ENCODE peak calls at places on chromosomes 12 and 14, in six cellular contexts. R, E, A, Y, L and T are unnamed samples.

GRCh38 chr12:38998887-38999482 is 93.6 kb upstream of the CPNE8 start:
- DNase-seq in R (no peak), E (peak; percentile 32), A (no peak), Y (no peak), L (no peak), T (no peak)

GRCh38 chr14:92515510-92516343 is 2.1 kb downstream of the RIN3 start:
- DNase-seq in R (peak; percentile 54), E (no peak), A (no peak), Y (no peak), L (no peak), T (no peak)

GRCh38 chr12:116361404-116362223 is 84.1 kb upstream of the MED13L start:
- DNase-seq in R (no peak), E (no peak), A (no peak), Y (no peak), L (no peak), T (no peak)

GRCh38 chr14:98984719-98985041 is 287.3 kb downstream of the BCL11B start:
- DNase-seq in R (peak; percentile 28), E (no peak), A (peak; percentile 44), Y (no peak), L (no peak), T (peak; percentile 92)

GRCh38 chr12:123942911-123943648 is 29.6 kb downstream of the CCDC92 start:
- DNase-seq in R (peak; percentile 55), E (no peak), A (no peak), Y (no peak), L (no peak), T (no peak)

GRCh38 chr12:15011162-15011561 is 38.3 kb downstream of the PDE6H start:
- DNase-seq in R (no peak), E (no peak), A (peak; percentile 63), Y (no peak), L (no peak), T (no peak)

GRCh38 chr12:57190037-57190436 is 26.6 kb upstream of the NXPH4 start:
- DNase-seq in R (no peak), E (no peak), A (no peak), Y (no peak), L (peak; percentile 29), T (no peak)

GRCh38 chr14:68669101-68669500 is 123.8 kb downstream of the ZFP36L1 start:
- DNase-seq in R (peak; percentile 45), E (no peak), A (peak; percentile 23), Y (peak; percentile 48), L (no peak), T (no peak)

GRCh38 chr12:76922821-76923315 is 44.0 kb upstream of the CSRP2 start:
- DNase-seq in R (no peak), E (no peak), A (no peak), Y (no peak), L (no peak), T (no peak)

GRCh38 chr12:88544991-88545684 is 35.1 kb downstream of the KITLG start:
- DNase-seq in R (no peak), E (no peak), A (no peak), Y (no peak), L (no peak), T (no peak)

GRCh38 chr12:131157739-131158138 is 204.0 kb downstream of the ADGRD1 start:
- DNase-seq in R (no peak), E (no peak), A (no peak), Y (no peak), L (no peak), T (peak; percentile 74)

GRCh38 chr12:62291888-62292760 is 31.9 kb downstream of the USP15 start:
- DNase-seq in R (no peak), E (no peak), A (peak; percentile 60), Y (no peak), L (no peak), T (no peak)

GRCh38 chr14:105842105-105842504 is 315.7 kb downstream of the TMEM121 start:
- DNase-seq in R (peak; percentile 36), E (no peak), A (no peak), Y (no peak), L (no peak), T (no peak)

GRCh38 chr12:94649349-94650142 is 811 bp downstream of the TMCC3 start:
- DNase-seq in R (no peak), E (peak; percentile 68), A (peak; percentile 89), Y (no peak), L (peak; percentile 64), T (no peak)

GRCh38 chr14:105216490-105217247 is 31.7 kb upstream of the BTBD6 start:
- DNase-seq in R (no peak), E (no peak), A (no peak), Y (no peak), L (no peak), T (no peak)

GRCh38 chr12:981176-981828 is 9.7 kb upstream of the ERC1 start:
- DNase-seq in R (no peak), E (no peak), A (no peak), Y (no peak), L (peak; percentile 42), T (no peak)

GRCh38 chr12:1053690-1054089 is 62.7 kb downstream of the ERC1 start:
- DNase-seq in R (no peak), E (no peak), A (no peak), Y (no peak), L (no peak), T (no peak)

GRCh38 chr14:22976620-22977433 is 5.5 kb downstream of the AJUBA start:
- DNase-seq in R (no peak), E (no peak), A (peak; percentile 67), Y (no peak), L (peak; percentile 62), T (no peak)

GRCh38 chr12:129325566-129325965 is 472.3 kb downstream of the GLT1D1 start:
- DNase-seq in R (no peak), E (no peak), A (no peak), Y (no peak), L (no peak), T (no peak)

GRCh38 chr12:47396902-47397663 is 308.7 kb downstream of the RPAP3 start:
- DNase-seq in R (no peak), E (no peak), A (no peak), Y (no peak), L (no peak), T (no peak)

GRCh38 chr14:94066089-94066676 is 14.8 kb downstream of the DDX24 start:
- DNase-seq in R (no peak), E (no peak), A (peak; percentile 65), Y (no peak), L (no peak), T (no peak)

DNA sequence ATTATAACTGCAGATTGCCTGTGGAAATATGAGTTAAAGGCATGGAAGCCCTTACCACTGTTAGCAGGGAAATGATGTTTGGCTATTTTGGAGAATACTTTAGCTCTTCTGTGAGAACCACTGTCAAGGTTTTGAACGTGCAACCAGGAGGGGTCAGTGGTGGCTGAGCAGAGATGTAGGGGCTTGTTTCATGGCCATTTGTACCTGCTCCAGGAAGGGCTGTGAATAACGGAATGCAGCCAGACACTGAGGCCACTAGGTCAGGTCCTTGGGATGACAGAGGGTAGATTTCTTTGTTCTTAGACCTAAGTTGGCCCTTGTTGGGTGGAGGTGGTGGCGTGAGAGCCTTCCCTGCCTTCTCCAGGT is 8.3 kb downstream of the TRAF3 start:
- DNase-seq in R (no peak), E (no peak), A (peak; percentile 69), Y (no peak), L (no peak), T (no peak)
- TF ChIP-seq CTCF in R (no peak), E (no peak), A (peak; percentile 61), Y (no peak), L (no peak), T (no peak)

GRCh38 chr12:12491634-12492033 is 71.0 kb downstream of the DUSP16 start:
- DNase-seq in R (no peak), E (no peak), A (no peak), Y (no peak), L (no peak), T (no peak)
- H3K27ac ChIP-seq in R (no peak overlapping the region), E (no peak overlapping the region), A (no peak overlapping the region), Y (no peak overlapping the region), L (no peak overlapping the region), T (no peak overlapping the region)

DNA sequence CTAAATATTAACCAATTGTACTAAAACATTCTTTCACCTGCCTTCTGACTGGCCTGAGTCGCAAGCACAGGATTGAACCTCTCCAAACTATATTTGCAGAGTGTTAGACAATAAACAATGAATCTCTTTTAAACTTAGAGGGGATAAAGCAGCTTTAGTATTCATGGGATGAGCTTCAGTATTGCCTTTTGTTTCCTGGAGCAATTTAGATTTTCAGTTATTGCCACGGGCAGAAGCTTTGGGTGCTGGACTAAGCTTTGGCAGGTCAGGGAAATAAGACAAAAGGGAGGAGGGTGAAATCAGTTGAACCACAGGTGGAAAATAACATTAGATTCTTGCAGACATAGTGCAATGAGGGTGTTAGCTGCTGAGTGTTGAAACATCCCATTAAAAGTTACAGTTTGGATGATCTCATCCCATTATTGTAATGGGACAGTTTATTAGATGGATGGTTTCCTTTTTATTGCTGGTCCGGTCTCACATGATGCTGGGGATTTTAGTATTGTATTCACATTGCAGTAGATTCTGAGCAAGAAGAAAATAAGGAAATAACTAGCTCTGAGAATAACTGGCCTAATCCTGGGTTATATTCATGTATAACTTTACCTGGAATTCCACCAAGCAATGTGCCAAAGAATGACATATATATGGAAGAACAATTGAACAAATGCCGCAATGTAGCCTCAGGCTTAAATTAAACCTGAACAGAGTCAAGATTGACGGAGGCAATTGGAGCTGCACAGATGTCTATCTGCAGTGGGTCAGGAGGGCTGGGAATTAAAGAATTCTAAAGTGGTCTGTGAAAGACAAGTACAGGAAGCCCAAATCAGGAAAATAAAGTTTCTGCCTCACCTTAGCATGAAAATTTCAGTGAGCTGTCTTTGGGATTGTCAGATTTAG is 1092.8 kb upstream of the SEL1L start:
- DNase-seq in R (no peak), E (no peak), A (no peak), Y (no peak), L (no peak), T (no peak)
- TF ChIP-seq CTCF in R (no peak), E (no peak), A (no peak), Y (no peak), L (no peak), T (no peak)

DNA sequence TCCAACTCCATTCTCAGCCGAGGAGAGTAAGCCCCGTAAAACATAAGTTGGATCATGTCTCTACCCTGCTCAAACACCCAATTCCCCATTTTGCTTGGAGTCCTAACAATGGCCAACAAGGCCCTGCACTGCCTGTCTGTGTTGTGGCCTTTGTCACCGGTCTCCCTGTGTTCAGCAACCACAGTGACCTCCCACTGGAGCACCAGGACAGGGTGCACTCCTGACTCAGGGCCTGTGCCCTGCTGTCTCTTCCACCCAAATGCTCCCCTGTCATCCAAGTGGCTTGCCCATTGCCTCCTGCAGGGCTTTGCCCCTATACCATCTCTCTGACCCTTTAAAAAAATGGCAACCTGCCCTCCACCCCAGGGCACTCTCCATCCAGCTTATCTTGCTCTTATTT is 4.4 kb upstream of the KRT85 start:
- DNase-seq in R (no peak), E (no peak), A (no peak), Y (no peak), L (no peak), T (no peak)
- H3K27ac ChIP-seq in R (peak overlapping the region; percentile 88), E (no peak overlapping the region), A (no peak overlapping the region), Y (peak overlapping the region; percentile 67), L (no peak overlapping the region), T (peak overlapping the region; percentile 66)